ENCODE peak calls at places on chromosomes 5 and 9, in four cellular contexts. One of them, this sample, is unnamed.

GRCh38 chr9:92986175-92987110 is 39.1 kb downstream of the FGD3 start:
- DNase-seq in choroid plexus epithelial cell: peak
- DNase-seq in adrenal gland: no peak
- DNase-seq in MM.1S: peak
- DNase-seq in this sample: no peak

GRCh38 chr5:65926276-65926761 is at the start of gene ERBIN:
- DNase-seq in MM.1S: peak
- DNase-seq in choroid plexus epithelial cell: peak
- DNase-seq in adrenal gland: peak
- DNase-seq in this sample: no peak

GRCh38 chr5:135207866-135208265 is 173.8 kb upstream of the PITX1 start:
- DNase-seq in adrenal gland: no peak
- DNase-seq in MM.1S: no peak
- DNase-seq in choroid plexus epithelial cell: no peak
- DNase-seq in this sample: no peak

GRCh38 chr5:1661831-1662558 is 137.6 kb downstream of the MRPL36 start:
- DNase-seq in adrenal gland: no peak
- DNase-seq in choroid plexus epithelial cell: no peak
- DNase-seq in MM.1S: no peak
- DNase-seq in this sample: no peak

GRCh38 chr9:77793909-77794308 is 145.8 kb upstream of the GNA14 start:
- DNase-seq in adrenal gland: no peak
- DNase-seq in choroid plexus epithelial cell: no peak
- DNase-seq in MM.1S: no peak
- DNase-seq in this sample: no peak

GRCh38 chr5:2355859-2356258 is 395.6 kb downstream of the IRX2 start:
- DNase-seq in adrenal gland: no peak
- DNase-seq in MM.1S: no peak
- DNase-seq in choroid plexus epithelial cell: no peak
- DNase-seq in this sample: no peak

GRCh38 chr9:27750571-27750970 is 177.3 kb upstream of the C9orf72 start:
- DNase-seq in choroid plexus epithelial cell: no peak
- DNase-seq in adrenal gland: no peak
- DNase-seq in MM.1S: no peak
- DNase-seq in this sample: no peak

GRCh38 chr9:126203313-126203712 is 123.3 kb upstream of the MVB12B start:
- DNase-seq in choroid plexus epithelial cell: no peak
- DNase-seq in adrenal gland: no peak
- DNase-seq in MM.1S: no peak
- DNase-seq in this sample: no peak

GRCh38 chr9:127535834-127536233 is 76.2 kb upstream of the STXBP1 start:
- DNase-seq in MM.1S: no peak
- DNase-seq in adrenal gland: no peak
- DNase-seq in choroid plexus epithelial cell: peak
- DNase-seq in this sample: no peak

GRCh38 chr9:880725-881124 is 39.2 kb downstream of the DMRT1 start:
- DNase-seq in adrenal gland: no peak
- DNase-seq in choroid plexus epithelial cell: no peak
- DNase-seq in MM.1S: no peak
- DNase-seq in this sample: no peak

GRCh38 chr5:25357605-25358004 is 712.8 kb upstream of the CDH10 start:
- DNase-seq in adrenal gland: no peak
- DNase-seq in MM.1S: no peak
- DNase-seq in choroid plexus epithelial cell: no peak
- DNase-seq in this sample: no peak

GRCh38 chr5:169728-170094 is 21.6 kb upstream of the LRRC14B start:
- DNase-seq in MM.1S: no peak
- DNase-seq in choroid plexus epithelial cell: no peak
- DNase-seq in adrenal gland: no peak
- DNase-seq in this sample: no peak

GRCh38 chr5:158995694-158996173 is 104.0 kb downstream of the EBF1 start:
- DNase-seq in MM.1S: no peak
- DNase-seq in adrenal gland: no peak
- DNase-seq in choroid plexus epithelial cell: peak
- DNase-seq in this sample: no peak

GRCh38 chr5:174083041-174083827 is 37.7 kb downstream of the NSG2 start:
- DNase-seq in choroid plexus epithelial cell: no peak
- DNase-seq in adrenal gland: no peak
- DNase-seq in MM.1S: no peak
- DNase-seq in this sample: no peak

GRCh38 chr5:56270058-56270457 is 36.9 kb upstream of the ANKRD55 start:
- DNase-seq in choroid plexus epithelial cell: no peak
- DNase-seq in MM.1S: peak
- DNase-seq in adrenal gland: no peak
- DNase-seq in this sample: no peak

GRCh38 chr5:52657231-52657645 is 130.5 kb upstream of the ITGA1 start:
- DNase-seq in adrenal gland: no peak
- DNase-seq in choroid plexus epithelial cell: peak
- DNase-seq in MM.1S: peak
- DNase-seq in this sample: peak

GRCh38 chr9:126618200-126618589 is 4.5 kb downstream of the LMX1B start:
- DNase-seq in MM.1S: no peak
- DNase-seq in adrenal gland: no peak
- DNase-seq in choroid plexus epithelial cell: no peak
- DNase-seq in this sample: no peak

GRCh38 chr5:176405656-176406435 is 10.5 kb downstream of the CLTB start:
- DNase-seq in MM.1S: no peak
- DNase-seq in adrenal gland: no peak
- DNase-seq in choroid plexus epithelial cell: no peak
- DNase-seq in this sample: no peak

GRCh38 chr5:142699105-142699720 is 13.3 kb upstream of the FGF1 start:
- DNase-seq in choroid plexus epithelial cell: peak
- DNase-seq in adrenal gland: peak
- DNase-seq in MM.1S: peak
- DNase-seq in this sample: peak

GRCh38 chr9:95413793-95414192 is 96.3 kb upstream of the FANCC start:
- DNase-seq in MM.1S: no peak
- DNase-seq in choroid plexus epithelial cell: peak
- DNase-seq in adrenal gland: no peak
- DNase-seq in this sample: no peak

GRCh38 chr9:92746567-92747458 is 17.8 kb downstream of the BICD2 start:
- DNase-seq in adrenal gland: no peak
- DNase-seq in MM.1S: no peak
- DNase-seq in choroid plexus epithelial cell: peak
- DNase-seq in this sample: no peak

GRCh38 chr9:97737429-97737828 is 40.3 kb upstream of the XPA start:
- DNase-seq in adrenal gland: no peak
- DNase-seq in choroid plexus epithelial cell: peak
- DNase-seq in MM.1S: no peak
- DNase-seq in this sample: no peak

GRCh38 chr9:115964710-115965347 is 188.8 kb upstream of the PAPPA start:
- DNase-seq in choroid plexus epithelial cell: no peak
- DNase-seq in MM.1S: no peak
- DNase-seq in adrenal gland: no peak
- DNase-seq in this sample: no peak

GRCh38 chr5:54021413-54022155 is 288.8 kb downstream of the ARL15 start:
- DNase-seq in choroid plexus epithelial cell: peak
- DNase-seq in adrenal gland: no peak
- DNase-seq in MM.1S: peak
- DNase-seq in this sample: no peak

GRCh38 chr9:5976668-5977397 is 38.6 kb downstream of the RANBP6 start:
- DNase-seq in choroid plexus epithelial cell: peak
- DNase-seq in MM.1S: peak
- DNase-seq in adrenal gland: no peak
- DNase-seq in this sample: no peak

GRCh38 chr9:136995772-136996308 is 528 bp downstream of the CLIC3 start:
- DNase-seq in MM.1S: no peak
- DNase-seq in choroid plexus epithelial cell: no peak
- DNase-seq in adrenal gland: no peak
- DNase-seq in this sample: no peak

GRCh38 chr5:168874713-168875380 is 295.7 kb upstream of the PANK3 start:
- DNase-seq in MM.1S: no peak
- DNase-seq in adrenal gland: no peak
- DNase-seq in choroid plexus epithelial cell: peak
- DNase-seq in this sample: no peak

GRCh38 chr5:59506285-59506877 is 387.1 kb downstream of the PDE4D start:
- DNase-seq in MM.1S: peak
- DNase-seq in adrenal gland: no peak
- DNase-seq in choroid plexus epithelial cell: peak
- DNase-seq in this sample: no peak

GRCh38 chr5:56116599-56117131 is 116.5 kb downstream of the ANKRD55 start:
- DNase-seq in choroid plexus epithelial cell: peak
- DNase-seq in MM.1S: no peak
- DNase-seq in adrenal gland: no peak
- DNase-seq in this sample: no peak

GRCh38 chr5:16457451-16457850 is 8.1 kb downstream of the ZNF622 start:
- DNase-seq in adrenal gland: no peak
- DNase-seq in MM.1S: no peak
- DNase-seq in choroid plexus epithelial cell: peak
- DNase-seq in this sample: no peak

GRCh38 chr9:127575875-127576778 is 36.0 kb upstream of the STXBP1 start:
- DNase-seq in choroid plexus epithelial cell: no peak
- DNase-seq in MM.1S: no peak
- DNase-seq in adrenal gland: no peak
- DNase-seq in this sample: no peak

GRCh38 chr5:129358069-129358468 is 102.0 kb upstream of the ADAMTS19 start:
- DNase-seq in adrenal gland: no peak
- DNase-seq in MM.1S: no peak
- DNase-seq in choroid plexus epithelial cell: no peak
- DNase-seq in this sample: no peak

GRCh38 chr5:14348142-14348541 is 205.0 kb downstream of the TRIO start:
- DNase-seq in choroid plexus epithelial cell: no peak
- DNase-seq in adrenal gland: no peak
- DNase-seq in MM.1S: no peak
- DNase-seq in this sample: no peak

GRCh38 chr5:1759378-1759970 is 40.2 kb downstream of the MRPL36 start:
- DNase-seq in choroid plexus epithelial cell: no peak
- DNase-seq in adrenal gland: peak
- DNase-seq in MM.1S: no peak
- DNase-seq in this sample: no peak

GRCh38 chr5:149118463-149118862 is 22.8 kb upstream of the ABLIM3 start:
- DNase-seq in MM.1S: no peak
- DNase-seq in choroid plexus epithelial cell: no peak
- DNase-seq in adrenal gland: no peak
- DNase-seq in this sample: no peak

GRCh38 chr5:73986729-73987128 is 360.7 kb downstream of the ARHGEF28 start:
- DNase-seq in adrenal gland: no peak
- DNase-seq in MM.1S: no peak
- DNase-seq in choroid plexus epithelial cell: no peak
- DNase-seq in this sample: no peak

GRCh38 chr9:23081377-23081776 is 634.8 kb downstream of the DMRTA1 start:
- DNase-seq in MM.1S: no peak
- DNase-seq in adrenal gland: no peak
- DNase-seq in choroid plexus epithelial cell: no peak
- DNase-seq in this sample: no peak

GRCh38 chr5:74155501-74155900 is 485.0 kb downstream of the ENC1 start:
- DNase-seq in MM.1S: no peak
- DNase-seq in choroid plexus epithelial cell: no peak
- DNase-seq in adrenal gland: no peak
- DNase-seq in this sample: no peak

GRCh38 chr9:96441798-96442445 is 8.0 kb upstream of the HABP4 start:
- DNase-seq in MM.1S: peak
- DNase-seq in choroid plexus epithelial cell: peak
- DNase-seq in adrenal gland: no peak
- DNase-seq in this sample: peak

GRCh38 chr5:164187780-164188179 is 682.4 kb downstream of the MAT2B start:
- DNase-seq in adrenal gland: no peak
- DNase-seq in MM.1S: no peak
- DNase-seq in choroid plexus epithelial cell: no peak
- DNase-seq in this sample: no peak

GRCh38 chr5:164186550-164186949 is 681.1 kb downstream of the MAT2B start:
- DNase-seq in MM.1S: no peak
- DNase-seq in choroid plexus epithelial cell: no peak
- DNase-seq in adrenal gland: no peak
- DNase-seq in this sample: no peak

GRCh38 chr5:164188733-164189148 is 683.3 kb downstream of the MAT2B start:
- DNase-seq in MM.1S: no peak
- DNase-seq in choroid plexus epithelial cell: no peak
- DNase-seq in adrenal gland: no peak
- DNase-seq in this sample: no peak

GRCh38 chr5:164191240-164191639 is 685.8 kb downstream of the MAT2B start:
- DNase-seq in choroid plexus epithelial cell: peak
- DNase-seq in MM.1S: no peak
- DNase-seq in adrenal gland: no peak
- DNase-seq in this sample: no peak
- TF ChIP-seq CTCF in choroid plexus epithelial cell: no peak
- TF ChIP-seq CTCF in MM.1S: no peak
- TF ChIP-seq CTCF in adrenal gland: no peak
- TF ChIP-seq CTCF in this sample: no peak

GRCh38 chr9:12781334-12781733 is 6.5 kb downstream of the LURAP1L start:
- DNase-seq in adrenal gland: no peak
- DNase-seq in choroid plexus epithelial cell: no peak
- DNase-seq in MM.1S: no peak
- DNase-seq in this sample: no peak
- H3K4me3 ChIP-seq in adrenal gland: no peak
- H3K4me3 ChIP-seq in choroid plexus epithelial cell: no peak
- H3K4me3 ChIP-seq in MM.1S: no peak
- H3K4me3 ChIP-seq in this sample: no peak

GRCh38 chr5:163104496-163104895 is 332.9 kb upstream of the CCNG1 start:
- DNase-seq in adrenal gland: no peak
- DNase-seq in choroid plexus epithelial cell: no peak
- DNase-seq in MM.1S: no peak
- DNase-seq in this sample: no peak
- TF ChIP-seq CTCF in adrenal gland: no peak
- TF ChIP-seq CTCF in choroid plexus epithelial cell: no peak
- TF ChIP-seq CTCF in MM.1S: no peak
- TF ChIP-seq CTCF in this sample: peak

GRCh38 chr9:15250013-15250412 is 57.0 kb downstream of the TTC39B start:
- DNase-seq in MM.1S: no peak
- DNase-seq in adrenal gland: no peak
- DNase-seq in choroid plexus epithelial cell: no peak
- DNase-seq in this sample: no peak
- H3K4me3 ChIP-seq in MM.1S: no peak
- H3K4me3 ChIP-seq in adrenal gland: no peak
- H3K4me3 ChIP-seq in choroid plexus epithelial cell: no peak
- H3K4me3 ChIP-seq in this sample: no peak

GRCh38 chr5:178790371-178790770 is 59.9 kb upstream of the ZNF354A start:
- DNase-seq in adrenal gland: no peak
- DNase-seq in MM.1S: no peak
- DNase-seq in choroid plexus epithelial cell: no peak
- DNase-seq in this sample: no peak

GRCh38 chr5:178794433-178794832 is 64.0 kb upstream of the ZNF354A start:
- DNase-seq in adrenal gland: no peak
- DNase-seq in choroid plexus epithelial cell: no peak
- DNase-seq in MM.1S: no peak
- DNase-seq in this sample: no peak

GRCh38 chr5:178791976-178792375 is 61.5 kb upstream of the ZNF354A start:
- DNase-seq in MM.1S: no peak
- DNase-seq in adrenal gland: no peak
- DNase-seq in choroid plexus epithelial cell: no peak
- DNase-seq in this sample: no peak

GRCh38 chr5:178793696-178794095 is 63.2 kb upstream of the ZNF354A start:
- DNase-seq in adrenal gland: no peak
- DNase-seq in MM.1S: no peak
- DNase-seq in choroid plexus epithelial cell: no peak
- DNase-seq in this sample: no peak

DNA sequence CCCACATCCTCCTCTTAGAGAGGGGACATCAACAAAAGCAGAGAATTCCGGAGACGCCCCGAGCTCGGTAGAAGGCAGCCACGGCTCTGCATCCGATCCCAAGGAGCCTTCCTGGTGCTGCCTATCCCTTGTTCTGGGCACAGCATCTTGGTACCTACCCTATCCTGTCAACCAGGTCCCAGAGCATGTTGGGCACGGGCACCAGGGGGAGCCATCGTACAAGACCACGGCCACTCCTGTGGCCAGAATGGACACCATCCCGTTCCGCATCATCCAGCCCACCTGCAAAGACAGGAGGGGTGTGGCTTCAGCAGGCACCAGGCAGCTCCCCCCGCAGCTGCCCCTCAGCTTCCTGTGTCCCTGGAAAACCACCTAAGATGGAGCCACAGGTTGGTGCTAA is 62.7 kb upstream of the ZNF354A start:
- DNase-seq in adrenal gland: no peak
- DNase-seq in choroid plexus epithelial cell: no peak
- DNase-seq in MM.1S: no peak
- DNase-seq in this sample: no peak
- TF ChIP-seq CTCF in adrenal gland: peak
- TF ChIP-seq CTCF in choroid plexus epithelial cell: peak
- TF ChIP-seq CTCF in MM.1S: peak
- TF ChIP-seq CTCF in this sample: peak

This sample was measured in GM12864.